ENCODE peak calls at places on chromosomes 2 and 18, in eight cellular contexts. M is GM12891, A is stomach, J is sigmoid colon, E is breast epithelium, S is prostate gland, Z is adrenal gland, V is lower leg skin. D is an unnamed sample.
A peak's percentile ranks its signal among the peaks of the same experiment; 100 is the strongest.

GRCh38 chr2:172428841-172429173 is 1.4 kb downstream of the ITGA6 start:
- DNase-seq in M (no peak), A (no peak), J (no peak), E (no peak), S (no peak), V (no peak), Z (no peak), D (no peak)

GRCh38 chr2:30048636-30049175 is 98.1 kb upstream of the YPEL5 start:
- DNase-seq in A (no peak), M (no peak), J (no peak), Z (no peak), E (no peak), V (no peak), S (no peak), D (no peak)

GRCh38 chr2:207465894-207466293 is 63.9 kb upstream of the CREB1 start:
- DNase-seq in S (no peak), E (no peak), J (no peak), M (no peak), V (no peak), Z (no peak), A (no peak), D (no peak)

GRCh38 chr2:44902178-44902577 is 39.3 kb upstream of the SIX3 start:
- DNase-seq in E (no peak), S (no peak), Z (no peak), V (no peak), A (no peak), J (no peak), M (no peak), D (no peak)

GRCh38 chr2:99636432-99637034 is 146.7 kb upstream of the REV1 start:
- DNase-seq in M (no peak), V (no peak), E (peak; percentile 50), Z (peak; percentile 97), J (peak; percentile 87), A (no peak), S (no peak), D (peak; percentile 87)

GRCh38 chr2:7994397-7994951 is 687.4 kb upstream of the ID2 start:
- DNase-seq in S (no peak), V (no peak), Z (no peak), E (no peak), A (peak; percentile 33), J (no peak), M (no peak), D (peak; percentile 27)

GRCh38 chr2:240435955-240436625 is 627 bp downstream of the GPC1 start:
- DNase-seq in A (no peak), S (no peak), E (no peak), Z (peak; percentile 28), M (no peak), V (no peak), J (peak; percentile 68), D (peak; percentile 16)

GRCh38 chr2:139805378-139805777 is 1025.2 kb upstream of the NXPH2 start:
- DNase-seq in E (no peak), V (no peak), S (no peak), J (no peak), M (no peak), Z (no peak), A (no peak), D (no peak)

GRCh38 chr2:141820893-141821292 is 309.9 kb downstream of the LRP1B start:
- DNase-seq in M (no peak), V (no peak), A (no peak), Z (no peak), J (no peak), S (no peak), E (no peak), D (no peak)

GRCh38 chr18:56678836-56679565 is 27.8 kb downstream of the WDR7 start:
- DNase-seq in J (no peak), Z (no peak), M (no peak), V (no peak), S (no peak), A (no peak), E (no peak), D (no peak)

GRCh38 chr2:168336786-168337388 is 89.5 kb upstream of the STK39 start:
- DNase-seq in E (peak; percentile 27), A (peak; percentile 75), Z (no peak), J (no peak), S (peak; percentile 56), M (no peak), V (no peak), D (peak; percentile 46)

GRCh38 chr18:56647071-56647470 is 4.1 kb upstream of the WDR7 start:
- DNase-seq in S (no peak), V (no peak), J (no peak), Z (no peak), E (no peak), A (no peak), M (no peak), D (no peak)

GRCh38 chr2:240916571-240917008 is 10.5 kb downstream of the CROCC2 start:
- DNase-seq in M (no peak), S (no peak), J (peak; percentile 72), V (peak; percentile 54), Z (peak; percentile 47), A (no peak), E (no peak), D (peak; percentile 52)

GRCh38 chr2:236916181-236916580 is 169.5 kb upstream of the COPS8 start:
- DNase-seq in Z (no peak), V (no peak), M (no peak), E (no peak), J (no peak), A (no peak), S (no peak), D (no peak)

GRCh38 chr2:71226391-71226964 is 425 bp downstream of the PAIP2B start:
- DNase-seq in J (peak; percentile 77), S (peak; percentile 11), V (peak; percentile 33), M (peak; percentile 5), Z (peak; percentile 17), E (peak; percentile 48), A (peak; percentile 63), D (peak; percentile 37)

DNA sequence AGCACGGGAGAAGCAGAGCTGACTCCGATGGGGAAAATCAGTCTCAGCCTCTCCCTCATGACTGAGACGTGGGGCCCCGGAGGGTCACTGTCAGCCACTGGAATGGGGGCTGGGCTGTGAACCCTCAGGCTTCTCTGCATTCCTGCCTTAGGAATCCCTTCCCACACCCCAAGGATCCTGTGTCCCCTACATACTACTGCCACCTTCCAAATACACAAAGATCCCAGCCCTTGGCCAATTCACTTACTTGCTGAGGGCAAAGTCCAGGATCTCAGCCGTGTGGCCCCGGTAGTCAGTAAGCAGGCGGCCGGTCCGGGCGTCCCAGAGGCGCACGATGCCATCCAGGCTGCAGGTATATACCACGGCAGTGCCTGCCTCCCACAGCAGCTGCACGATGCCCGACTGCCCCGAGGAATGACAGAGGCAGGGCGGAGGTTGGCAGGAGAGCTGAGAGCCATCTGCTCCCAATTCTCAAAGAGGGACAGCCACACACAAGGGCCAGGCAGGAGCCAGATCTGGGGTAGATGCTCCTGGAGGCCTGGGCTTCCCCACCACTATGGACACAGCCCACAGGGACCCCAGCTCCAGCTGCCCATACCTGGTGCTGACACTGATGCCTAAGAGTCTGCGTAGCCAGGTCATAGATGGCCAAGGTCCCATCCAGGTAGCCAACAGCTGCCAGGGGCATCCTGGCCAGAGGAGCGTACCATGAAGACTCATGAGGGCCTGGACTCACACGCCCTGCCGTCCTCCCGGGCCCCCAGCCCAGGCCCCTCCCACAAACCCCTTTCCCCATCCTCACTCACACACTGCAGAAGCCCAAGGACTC is 4.2 kb downstream of the GPBAR1 start:
- DNase-seq in E (no peak), V (no peak), Z (no peak), A (peak; percentile 81), J (peak; percentile 63), M (no peak), S (no peak), D (no peak)
- TF ChIP-seq POLR2A in E (no peak), V (no peak), Z (no peak), A (no peak), J (no peak), M (no peak), S (no peak), D (no peak)

GRCh38 chr18:48861181-48861715 is 89.5 kb downstream of the SMAD7 start:
- DNase-seq in Z (no peak), A (no peak), V (no peak), S (no peak), J (no peak), E (no peak), M (no peak), D (no peak)

GRCh38 chr18:48862116-48862515 is 88.6 kb downstream of the SMAD7 start:
- DNase-seq in Z (no peak), S (no peak), V (no peak), A (no peak), E (no peak), J (no peak), M (no peak), D (no peak)

GRCh38 chr18:48858676-48859075 is 92.1 kb downstream of the SMAD7 start:
- DNase-seq in V (no peak), S (no peak), E (no peak), Z (no peak), M (no peak), A (no peak), J (no peak), D (no peak)

GRCh38 chr18:48859311-48860275 is 91.2 kb downstream of the SMAD7 start:
- DNase-seq in E (no peak), Z (peak; percentile 90), J (no peak), S (no peak), M (no peak), A (no peak), V (no peak), D (no peak)

GRCh38 chr18:48860276-48861180 is 90.2 kb downstream of the SMAD7 start:
- DNase-seq in E (no peak), V (no peak), S (no peak), Z (no peak), M (no peak), J (no peak), A (no peak), D (no peak)
- TF ChIP-seq POLR2A in E (no peak), V (no peak), S (no peak), Z (no peak), M (no peak), J (no peak), A (no peak), D (no peak)

GRCh38 chr2:228870993-228871392 is 400.1 kb downstream of the PID1 start:
- DNase-seq in J (no peak), A (no peak), Z (no peak), M (no peak), V (no peak), S (no peak), E (no peak), D (no peak)
- TF ChIP-seq POLR2A in J (no peak), A (no peak), Z (no peak), M (no peak), V (no peak), S (no peak), E (no peak), D (no peak)

DNA sequence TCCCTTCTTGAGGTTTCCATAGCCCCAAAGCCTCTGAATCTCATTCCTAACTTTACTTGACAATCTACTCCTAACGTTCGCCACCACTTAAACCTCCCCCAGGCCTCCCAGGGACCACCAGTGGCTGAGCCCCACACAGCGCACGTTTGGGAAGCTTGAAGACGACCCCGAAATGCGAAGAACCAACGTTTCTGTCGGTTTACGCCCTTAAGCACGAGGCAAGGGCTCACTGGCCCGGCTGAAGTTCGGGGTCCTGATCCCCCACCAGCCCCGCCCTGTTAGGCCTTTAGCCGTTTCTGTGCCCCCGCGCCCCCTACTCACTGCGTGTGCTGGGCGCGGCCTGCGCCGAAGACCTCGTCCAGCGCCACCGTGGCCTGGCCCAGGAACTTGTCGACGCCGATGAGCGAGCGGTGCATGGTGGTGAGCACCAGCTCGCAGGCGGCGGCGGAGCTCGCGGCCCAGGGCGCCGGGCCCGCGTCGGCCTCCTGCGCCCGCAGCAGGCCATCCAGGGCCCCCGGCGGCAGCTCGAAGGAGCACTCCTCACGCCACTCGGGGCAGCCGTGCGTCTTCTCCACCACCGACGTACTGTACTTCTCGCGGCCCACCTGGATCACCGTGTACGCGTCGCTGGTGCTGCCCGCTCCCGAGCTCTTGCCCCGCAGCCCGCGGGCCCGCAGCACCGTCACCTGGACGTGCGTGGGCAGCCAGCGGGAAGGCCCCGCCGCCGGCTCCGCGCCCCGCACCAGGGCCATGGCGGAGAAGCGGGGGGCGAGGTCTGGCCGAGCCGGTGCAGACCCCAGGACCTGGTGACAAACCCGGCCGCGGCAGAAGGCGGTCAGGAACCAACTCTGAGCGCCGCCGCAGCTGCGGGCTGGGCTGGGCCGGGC is 479 bp downstream of the RAB11FIP5 start:
- DNase-seq in Z (no peak), A (peak; percentile 38), J (peak; percentile 68), V (no peak), S (no peak), E (no peak), M (no peak), D (peak; percentile 35)
- TF ChIP-seq POLR2A in Z (peak; percentile 53), A (no peak), J (no peak), V (no peak), S (peak; percentile 62), E (no peak), M (no peak), D (no peak)

D was measured in testis.